ENCODE peak calls at places on chromosomes 2 and 18, in seven cellular contexts. D is omental fat pad; E is stimulated activated CD4-positive, alpha-beta T cell treated with anti-CD3 and anti-CD28 coated beads, Interleukin-2, amount 100 ng/mL, for 48 hours; V is type B pancreatic cell; N is hippocampal formation; G is Peyer's patch; K is IMR-90. I is an unnamed sample.

GRCh38 chr2:165743442-165743841 is 50.6 kb downstream of the GALNT3 start:
- DNase-seq in D (no peak), E (no peak), V (no peak), N (no peak), G (no peak), K (no peak), I (no peak)

GRCh38 chr2:460861-461260 is 173.0 kb upstream of the ALKAL2 start:
- DNase-seq in D (no peak), E (no peak), V (no peak), N (no peak), G (peak), K (no peak), I (no peak)

GRCh38 chr18:13517369-13517768 is 209.0 kb downstream of the FAM210A start:
- DNase-seq in D (no peak), E (no peak), V (no peak), N (no peak), G (no peak), K (no peak), I (no peak)

GRCh38 chr2:176830362-176830761 is 382.2 kb upstream of the HNRNPA3 start:
- DNase-seq in D (no peak), E (no peak), V (no peak), N (no peak), G (no peak), K (no peak), I (no peak)

GRCh38 chr18:60872434-60872833 is 460.8 kb upstream of the CDH20 start:
- DNase-seq in D (no peak), E (no peak), V (no peak), N (no peak), G (no peak), K (no peak), I (no peak)

GRCh38 chr2:53490659-53491058 is 276.9 kb upstream of the CHAC2 start:
- DNase-seq in D (peak), E (no peak), V (no peak), N (peak), G (no peak), K (peak), I (no peak)

GRCh38 chr18:62536005-62536404 is 13.2 kb downstream of the ZCCHC2 start:
- DNase-seq in D (no peak), E (no peak), V (no peak), N (no peak), G (no peak), K (no peak), I (no peak)

GRCh38 chr2:98769784-98770183 is 38.9 kb upstream of the MGAT4A start:
- DNase-seq in D (no peak), E (no peak), V (no peak), N (no peak), G (peak), K (no peak), I (no peak)

GRCh38 chr2:10385933-10386773 is 62.0 kb downstream of the ODC1 start:
- DNase-seq in D (no peak), E (no peak), V (no peak), N (no peak), G (no peak), K (peak), I (no peak)

GRCh38 chr18:61831071-61831470 is 61.7 kb downstream of the RNF152 start:
- DNase-seq in D (no peak), E (no peak), V (no peak), N (no peak), G (no peak), K (peak), I (no peak)

GRCh38 chr2:99861376-99861760 is 281.0 kb downstream of the AFF3 start:
- DNase-seq in D (no peak), E (no peak), V (no peak), N (no peak), G (no peak), K (peak), I (no peak)

GRCh38 chr2:133561045-133561852 is 7.0 kb downstream of the NCKAP5 start:
- DNase-seq in D (no peak), E (no peak), V (no peak), N (peak), G (no peak), K (peak), I (no peak)

GRCh38 chr2:37219046-37219445 is 12.3 kb downstream of the CEBPZ start:
- DNase-seq in D (no peak), E (no peak), V (no peak), N (no peak), G (no peak), K (no peak), I (no peak)

GRCh38 chr18:63237911-63238710 is 81.5 kb downstream of the BCL2 start:
- DNase-seq in D (no peak), E (no peak), V (no peak), N (no peak), G (no peak), K (peak), I (no peak)

GRCh38 chr2:31944828-31945571 is 65.8 kb downstream of the MEMO1 start:
- DNase-seq in D (no peak), E (no peak), V (no peak), N (no peak), G (no peak), K (no peak), I (no peak)

GRCh38 chr2:209525834-209526281 is 102.0 kb downstream of the MAP2 start:
- DNase-seq in D (no peak), E (no peak), V (no peak), N (no peak), G (no peak), K (peak), I (no peak)

GRCh38 chr18:79440728-79441127 is 45.0 kb downstream of the NFATC1 start:
- DNase-seq in D (no peak), E (no peak), V (no peak), N (no peak), G (no peak), K (no peak), I (no peak)

GRCh38 chr2:96265349-96265839 is 403 bp downstream of the TMEM127 start:
- DNase-seq in D (no peak), E (no peak), V (peak), N (no peak), G (peak), K (no peak), I (no peak)

GRCh38 chr18:7329036-7329435 is 98.1 kb downstream of the LRRC30 start:
- DNase-seq in D (no peak), E (no peak), V (no peak), N (no peak), G (no peak), K (no peak), I (no peak)

GRCh38 chr2:169193624-169194023 is 124.3 kb downstream of the DHRS9 start:
- DNase-seq in D (no peak), E (no peak), V (no peak), N (no peak), G (no peak), K (no peak), I (no peak)

GRCh38 chr2:38074775-38075435 is 1.0 kb downstream of the CYP1B1 start:
- DNase-seq in D (no peak), E (no peak), V (peak), N (no peak), G (no peak), K (no peak), I (no peak)

GRCh38 chr2:1481406-1482252 is 68.4 kb downstream of the TPO start:
- DNase-seq in D (no peak), E (no peak), V (no peak), N (no peak), G (no peak), K (no peak), I (no peak)

GRCh38 chr18:50080932-50081560 is 113.9 kb downstream of the MYO5B start:
- DNase-seq in D (no peak), E (no peak), V (no peak), N (no peak), G (no peak), K (no peak), I (no peak)

GRCh38 chr2:145220496-145220895 is 700.6 kb upstream of the ZEB2 start:
- DNase-seq in D (no peak), E (no peak), V (no peak), N (no peak), G (no peak), K (no peak), I (no peak)

GRCh38 chr2:194319222-194319992 is 1337.6 kb upstream of the SLC39A10 start:
- DNase-seq in D (no peak), E (no peak), V (no peak), N (no peak), G (no peak), K (no peak), I (no peak)

GRCh38 chr2:230007931-230008707 is 60.6 kb downstream of the SLC16A14 start:
- DNase-seq in D (peak), E (peak), V (no peak), N (peak), G (peak), K (peak), I (peak)

GRCh38 chr18:64017870-64018269 is 48.0 kb downstream of the SERPINB8 start:
- DNase-seq in D (no peak), E (no peak), V (no peak), N (no peak), G (no peak), K (peak), I (no peak)

GRCh38 chr2:240217431-240218301 is 77.2 kb upstream of the OTOS start:
- DNase-seq in D (no peak), E (no peak), V (no peak), N (no peak), G (no peak), K (no peak), I (no peak)

I was measured in GM18507.